ENCODE peak calls at places on chromosomes 2 and 18, in seven cellular contexts. E is neuronal stem cell, I is H1, K is mesenchymal stem cell, S is mesendoderm, B is H9, M is trophoblast cell. O is an unnamed sample.

GRCh38 chr2:82968381-82968780 is 1490.7 kb downstream of the SUCLG1 start:
- DNase-seq in E (no peak), I (no peak), K (peak; percentile 12), S (no peak), B (no peak), M (peak; percentile 42), O (no peak)

GRCh38 chr2:38554973-38555595 is 47.6 kb downstream of the HNRNPLL start:
- DNase-seq in E (no peak), I (no peak), K (peak; percentile 44), S (peak; percentile 66), B (no peak), M (peak; percentile 57), O (peak; percentile 33)

GRCh38 chr2:43051316-43051715 is 175.1 kb downstream of the ZFP36L2 start:
- DNase-seq in E (no peak), I (no peak), K (peak; percentile 70), S (no peak), B (no peak), M (peak; percentile 83), O (peak; percentile 74)

GRCh38 chr2:19881866-19882265 is 19.9 kb downstream of the TTC32 start:
- DNase-seq in E (no peak), I (no peak), K (no peak), S (no peak), B (no peak), M (no peak), O (no peak)

GRCh38 chr18:78892201-78892600 is 87.4 kb upstream of the SALL3 start:
- DNase-seq in E (no peak), I (no peak), K (no peak), S (no peak), B (no peak), M (no peak), O (no peak)

GRCh38 chr18:2104620-2105462 is 466.5 kb downstream of the METTL4 start:
- DNase-seq in E (peak; percentile 33), I (no peak), K (peak; percentile 33), S (peak; percentile 80), B (peak; percentile 75), M (peak; percentile 77), O (peak; percentile 24)

GRCh38 chr2:96977631-96978195 is 8.7 kb downstream of the FAM178B start:
- DNase-seq in E (no peak), I (no peak), K (peak; percentile 68), S (peak; percentile 69), B (no peak), M (peak; percentile 53), O (peak; percentile 79)

GRCh38 chr18:9673296-9674251 is 34.5 kb upstream of the RAB31 start:
- DNase-seq in E (no peak), I (no peak), K (peak; percentile 70), S (peak; percentile 87), B (peak; percentile 57), M (peak; percentile 90), O (peak; percentile 58)

GRCh38 chr2:217868911-217869334 is 133.9 kb downstream of the TNS1 start:
- DNase-seq in E (no peak), I (no peak), K (peak; percentile 55), S (no peak), B (no peak), M (no peak), O (peak; percentile 65)

GRCh38 chr2:182715121-182715895 is 749 bp upstream of the DNAJC10 start:
- DNase-seq in E (no peak), I (no peak), K (peak; percentile 46), S (no peak), B (no peak), M (no peak), O (peak; percentile 42)

GRCh38 chr2:144014108-144014507 is 505.8 kb downstream of the ZEB2 start:
- DNase-seq in E (no peak), I (no peak), K (no peak), S (no peak), B (no peak), M (peak; percentile 14), O (peak; percentile 53)

GRCh38 chr2:100178085-100178788 is 35.8 kb upstream of the AFF3 start:
- DNase-seq in E (peak; percentile 11), I (peak; percentile 69), K (peak; percentile 70), S (peak; percentile 98), B (peak; percentile 88), M (peak; percentile 90), O (peak; percentile 38)

GRCh38 chr2:239252433-239253200 is 148.2 kb downstream of the HDAC4 start:
- DNase-seq in E (no peak), I (no peak), K (no peak), S (no peak), B (no peak), M (peak; percentile 11), O (peak; percentile 28)

GRCh38 chr2:47618272-47618552 is 164.7 kb upstream of the MSH6 start:
- DNase-seq in E (no peak), I (no peak), K (no peak), S (no peak), B (no peak), M (no peak), O (no peak)

GRCh38 chr2:240129311-240129710 is 6.8 kb downstream of the COPS9 start:
- DNase-seq in E (no peak), I (no peak), K (no peak), S (no peak), B (peak; percentile 9), M (no peak), O (no peak)

GRCh38 chr2:239910851-239911629 is 114.1 kb downstream of the NDUFA10 start:
- DNase-seq in E (no peak), I (no peak), K (no peak), S (no peak), B (peak; percentile 10), M (peak; percentile 2), O (no peak)

GRCh38 chr2:102147935-102148334 is 5.4 kb downstream of the IL1R1 start:
- DNase-seq in E (no peak), I (no peak), K (peak; percentile 28), S (no peak), B (no peak), M (no peak), O (peak; percentile 34)

GRCh38 chr2:11955314-11955713 is 208.9 kb downstream of the LPIN1 start:
- DNase-seq in E (no peak), I (no peak), K (no peak), S (no peak), B (no peak), M (no peak), O (peak; percentile 3)

GRCh38 chr2:16644204-16644925 is 21.3 kb downstream of the CYRIA start:
- DNase-seq in E (no peak), I (no peak), K (peak; percentile 51), S (no peak), B (no peak), M (peak; percentile 41), O (peak; percentile 33)

GRCh38 chr18:961644-962355 is 57.1 kb downstream of the ADCYAP1 start:
- DNase-seq in E (peak; percentile 41), I (peak; percentile 33), K (peak; percentile 45), S (peak; percentile 43), B (peak; percentile 50), M (peak; percentile 70), O (peak; percentile 35)

GRCh38 chr2:239208470-239209180 is 192.2 kb downstream of the HDAC4 start:
- DNase-seq in E (no peak), I (no peak), K (no peak), S (no peak), B (no peak), M (no peak), O (no peak)

GRCh38 chr2:219702796-219703545 is 75.5 kb downstream of the SLC4A3 start:
- DNase-seq in E (no peak), I (no peak), K (peak; percentile 15), S (no peak), B (no peak), M (no peak), O (no peak)

GRCh38 chr18:8619835-8620577 is 10.8 kb downstream of the RAB12 start:
- DNase-seq in E (no peak), I (no peak), K (no peak), S (no peak), B (no peak), M (no peak), O (no peak)

GRCh38 chr2:111676423-111676822 is 207.6 kb downstream of the ANAPC1 start:
- DNase-seq in E (no peak), I (no peak), K (peak; percentile 83), S (no peak), B (no peak), M (no peak), O (peak; percentile 91)

GRCh38 chr2:218343591-218343990 is 13.1 kb upstream of the CATIP start:
- DNase-seq in E (no peak), I (no peak), K (peak; percentile 56), S (no peak), B (no peak), M (no peak), O (peak; percentile 67)

GRCh38 chr2:206274434-206275273 is at the start of gene ZDBF2:
- DNase-seq in E (peak; percentile 79), I (no peak), K (peak; percentile 78), S (peak; percentile 79), B (peak; percentile 84), M (peak; percentile 76), O (peak; percentile 81)

GRCh38 chr2:69217333-69218080 is 169.5 kb downstream of the GFPT1 start:
- DNase-seq in E (no peak), I (no peak), K (no peak), S (no peak), B (no peak), M (no peak), O (no peak)
- H3K79me1 ChIP-seq in E (no peaks in the 10 kb centered on the region), I (no peaks in the 10 kb centered on the region), K (peaks cover 3% of the 10 kb centered on the region), S (no peaks in the 10 kb centered on the region), B (no peaks in the 10 kb centered on the region), M (no peaks in the 10 kb centered on the region), O (no peaks in the 10 kb centered on the region)

DNA sequence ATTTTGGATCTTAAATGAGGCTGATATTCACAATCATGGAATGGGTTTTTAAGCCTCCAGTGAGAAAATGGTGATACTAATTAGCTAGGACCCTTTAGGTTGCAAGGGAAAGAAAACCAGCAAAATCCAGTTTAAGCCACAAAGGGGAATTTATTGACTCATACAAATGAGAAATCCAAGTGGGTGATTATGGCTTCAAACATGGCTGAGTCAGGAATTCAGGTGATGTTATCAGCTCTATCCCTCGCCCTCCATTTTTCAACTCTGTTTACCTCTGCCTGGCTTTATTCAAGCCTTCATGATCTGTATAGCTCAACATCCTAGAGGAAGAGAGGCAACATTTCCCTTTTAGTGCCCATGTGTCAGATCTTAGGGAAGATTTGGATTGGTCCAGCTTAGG is 75.3 kb upstream of the DLX2 start:
- DNase-seq in E (no peak), I (no peak), K (no peak), S (peak; percentile 7), B (no peak), M (peak; percentile 48), O (peak; percentile 73)
- H3K79me1 ChIP-seq in E (no peaks in the 10 kb centered on the region), I (no peaks in the 10 kb centered on the region), K (no peaks in the 10 kb centered on the region), S (no peaks in the 10 kb centered on the region), B (no peaks in the 10 kb centered on the region), M (no peaks in the 10 kb centered on the region), O (no peaks in the 10 kb centered on the region)

GRCh38 chr2:152037711-152038110 is 61.1 kb downstream of the CACNB4 start:
- DNase-seq in E (no peak), I (no peak), K (no peak), S (no peak), B (no peak), M (no peak), O (no peak)
- H3K79me1 ChIP-seq in E (no peaks in the 10 kb centered on the region), I (no peaks in the 10 kb centered on the region), K (no peaks in the 10 kb centered on the region), S (no peaks in the 10 kb centered on the region), B (no peaks in the 10 kb centered on the region), M (no peaks in the 10 kb centered on the region), O (no peaks in the 10 kb centered on the region)

DNA sequence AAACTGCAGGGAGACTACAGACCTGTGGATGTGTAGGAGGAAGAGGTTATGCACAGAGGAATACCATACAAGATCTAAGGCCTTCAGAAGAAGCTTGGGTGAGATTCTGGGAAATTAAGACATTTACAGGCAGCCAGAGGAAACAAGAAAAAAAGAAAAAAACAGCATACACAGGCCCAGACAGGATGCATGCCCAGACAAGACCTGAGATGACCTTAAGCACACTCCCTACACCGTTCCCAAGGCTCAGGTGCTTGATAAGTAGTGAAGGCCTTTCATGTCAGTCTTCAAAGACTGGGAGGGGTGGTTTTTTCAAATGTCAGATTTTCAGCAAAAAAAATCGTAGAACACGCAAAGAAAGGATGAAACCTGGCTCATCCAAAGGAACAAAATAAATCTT is 83.0 kb downstream of the CCDC138 start:
- DNase-seq in E (no peak), I (no peak), K (no peak), S (no peak), B (no peak), M (no peak), O (no peak)
- H3K79me1 ChIP-seq in E (no peaks in the 10 kb centered on the region), I (no peaks in the 10 kb centered on the region), K (no peaks in the 10 kb centered on the region), S (no peaks in the 10 kb centered on the region), B (no peaks in the 10 kb centered on the region), M (no peaks in the 10 kb centered on the region), O (no peaks in the 10 kb centered on the region)

O was measured in IMR-90.